ENCODE peak calls at places on chromosomes 4 and X, in eight cellular contexts. O, R, X, Z, K, A, E and C are unnamed samples.

GRCh38 chrX:51144828-51145442 is 187.7 kb upstream of the NUDT10 start:
- DNase-seq in R (no peak), Z (peak; percentile 53), X (no peak), E (peak; percentile 25), A (peak; percentile 34), O (no peak), K (peak; percentile 37), C (no peak)

GRCh38 chrX:20063716-20064351 is 52.9 kb downstream of the MAP7D2 start:
- DNase-seq in K (peak; percentile 48), E (no peak), X (no peak), A (no peak), O (no peak), Z (peak; percentile 25), R (no peak), C (no peak)

GRCh38 chr4:89307446-89308160 is at the start of gene GPRIN3:
- DNase-seq in R (no peak), X (peak; percentile 67), A (peak; percentile 65), K (peak; percentile 70), O (peak; percentile 43), E (peak; percentile 21), Z (peak; percentile 65), C (peak; percentile 82)

GRCh38 chrX:41789374-41789773 is 65.4 kb downstream of the GPR82 start:
- DNase-seq in R (no peak), O (no peak), K (no peak), X (no peak), E (peak; percentile 17), Z (no peak), A (no peak), C (no peak)

GRCh38 chr4:103424853-103425252 is 226.7 kb upstream of the CENPE start:
- DNase-seq in A (no peak), E (no peak), R (no peak), O (no peak), K (peak; percentile 2), Z (no peak), X (no peak), C (no peak)

GRCh38 chrX:47093248-47093647 is 15.0 kb downstream of the RGN start:
- DNase-seq in K (peak; percentile 57), Z (peak; percentile 45), A (peak; percentile 56), X (no peak), R (no peak), O (no peak), E (peak; percentile 65), C (no peak)

GRCh38 chrX:23826653-23827052 is 43.7 kb downstream of the SAT1 start:
- DNase-seq in X (no peak), E (no peak), Z (no peak), K (no peak), R (no peak), A (no peak), O (no peak), C (no peak)

GRCh38 chr4:141388483-141388882 is 167.8 kb downstream of the ZNF330 start:
- DNase-seq in O (no peak), X (no peak), E (peak; percentile 58), R (no peak), A (no peak), Z (no peak), K (peak; percentile 80), C (no peak)

GRCh38 chrX:7088968-7089615 is 58.4 kb upstream of the STS start:
- DNase-seq in K (no peak), A (peak; percentile 27), R (no peak), E (no peak), O (peak; percentile 9), X (no peak), Z (peak; percentile 35), C (no peak)

GRCh38 chrX:130014770-130015169 is 32.3 kb downstream of the BCORL1 start:
- DNase-seq in Z (no peak), K (no peak), E (no peak), O (no peak), R (no peak), X (no peak), A (no peak), C (no peak)

GRCh38 chrX:38347136-38347535 is 5.3 kb upstream of the OTC start:
- DNase-seq in O (no peak), Z (peak; percentile 2), X (no peak), R (no peak), A (no peak), E (peak; percentile 36), K (peak; percentile 82), C (no peak)

GRCh38 chrX:25052798-25053534 is 37.2 kb upstream of the ARX start:
- DNase-seq in Z (no peak), A (no peak), O (no peak), X (no peak), K (no peak), R (no peak), E (no peak), C (no peak)

GRCh38 chr4:113502476-113502875 is 259.1 kb downstream of the CAMK2D start:
- DNase-seq in E (peak; percentile 51), Z (no peak), K (peak; percentile 58), O (no peak), A (no peak), X (no peak), R (no peak), C (no peak)

GRCh38 chr4:123746981-123747380 is 350.4 kb downstream of the SPRY1 start:
- DNase-seq in Z (no peak), R (no peak), E (peak; percentile 10), X (no peak), K (no peak), A (no peak), O (no peak), C (no peak)

GRCh38 chr4:78870056-78870455 is 69.2 kb downstream of the PAQR3 start:
- DNase-seq in E (no peak), K (peak; percentile 29), A (no peak), O (no peak), R (no peak), X (no peak), Z (no peak), C (no peak)

GRCh38 chrX:11386001-11386523 is 92.8 kb downstream of the AMELX start:
- DNase-seq in A (no peak), K (peak; percentile 68), X (no peak), E (peak; percentile 85), O (no peak), Z (no peak), R (no peak), C (peak; percentile 25)

GRCh38 chrX:29269390-29269789 is 682.1 kb downstream of the IL1RAPL1 start:
- DNase-seq in R (no peak), E (no peak), X (no peak), O (no peak), Z (no peak), K (no peak), A (no peak), C (no peak)

GRCh38 chr4:8224596-8225289 is 25.7 kb downstream of the SH3TC1 start:
- DNase-seq in R (no peak), E (no peak), A (no peak), K (no peak), O (no peak), Z (no peak), X (no peak), C (no peak)

GRCh38 chr4:8227201-8227770 is 28.2 kb downstream of the SH3TC1 start:
- DNase-seq in K (no peak), A (no peak), Z (no peak), X (no peak), R (no peak), O (no peak), E (no peak), C (peak; percentile 76)

GRCh38 chr4:8227771-8228318 is 28.8 kb downstream of the SH3TC1 start:
- DNase-seq in Z (no peak), R (no peak), O (no peak), K (no peak), X (no peak), E (no peak), A (no peak), C (no peak)

GRCh38 chr4:8225290-8225625 is 26.2 kb downstream of the SH3TC1 start:
- DNase-seq in A (no peak), O (no peak), R (no peak), X (no peak), K (no peak), Z (no peak), E (no peak), C (no peak)

GRCh38 chr4:8225704-8226443 is 26.8 kb downstream of the SH3TC1 start:
- DNase-seq in O (no peak), R (no peak), Z (no peak), X (no peak), K (no peak), A (no peak), E (no peak), C (no peak)
- H3K4me3 ChIP-seq in O (no peak overlapping the region), R (no peak overlapping the region), Z (no peak overlapping the region), X (no peak overlapping the region), K (no peak overlapping the region), A (no peak overlapping the region), E (no peak overlapping the region), C (no peak overlapping the region)

GRCh38 chr4:143282170-143282760 is 54.4 kb upstream of the GAB1 start:
- DNase-seq in K (no peak), A (no peak), X (no peak), Z (no peak), E (peak; percentile 50), O (no peak), R (no peak), C (no peak)

GRCh38 chr4:143289370-143289769 is 47.3 kb upstream of the GAB1 start:
- DNase-seq in Z (no peak), K (no peak), A (no peak), E (no peak), O (no peak), X (no peak), R (no peak), C (no peak)

GRCh38 chr4:143286733-143287570 is 49.7 kb upstream of the GAB1 start:
- DNase-seq in Z (no peak), X (no peak), K (peak; percentile 83), E (peak; percentile 64), O (no peak), A (peak; percentile 40), R (no peak), C (no peak)

GRCh38 chr4:143287571-143287923 is 49.1 kb upstream of the GAB1 start:
- DNase-seq in A (no peak), R (no peak), O (no peak), K (no peak), X (no peak), E (no peak), Z (no peak), C (no peak)

GRCh38 chr4:143286058-143286457 is 50.6 kb upstream of the GAB1 start:
- DNase-seq in R (no peak), E (no peak), O (no peak), A (no peak), K (peak; percentile 20), Z (no peak), X (no peak), C (no peak)
- H3K27ac ChIP-seq in R (peak overlapping the region; percentile 61), E (peak overlapping the region; percentile 16), O (no peak overlapping the region), A (no peak overlapping the region), K (peak overlapping the region; percentile 83), Z (no peak overlapping the region), X (peak overlapping the region; percentile 77), C (peak overlapping the region; percentile 42)

DNA sequence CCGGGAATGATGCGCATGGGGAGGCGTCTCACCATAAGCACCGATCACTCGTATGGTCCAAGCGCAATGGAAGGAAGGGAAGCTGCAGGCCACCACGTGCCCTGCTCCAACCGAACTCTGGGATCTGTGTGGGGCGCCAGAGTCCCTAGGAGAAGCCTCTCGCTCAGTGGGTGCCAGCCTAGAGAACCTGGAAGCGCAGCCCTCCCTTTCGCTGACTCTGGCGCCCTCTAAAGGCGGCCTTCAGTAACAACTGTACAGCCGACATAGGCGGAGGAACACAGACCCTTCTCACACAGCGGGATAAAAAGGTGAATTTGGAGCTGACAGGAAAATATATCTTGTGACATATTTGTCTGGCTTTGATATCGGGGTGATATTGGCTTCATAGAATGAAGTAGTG is 76.0 kb downstream of the INTS6L start:
- DNase-seq in E (peak; percentile 34), R (no peak), K (peak; percentile 59), Z (peak; percentile 38), O (no peak), X (peak; percentile 18), A (peak; percentile 34), C (peak; percentile 22)
- H3K4me3 ChIP-seq in E (no peak overlapping the region), R (no peak overlapping the region), K (no peak overlapping the region), Z (no peak overlapping the region), O (no peak overlapping the region), X (no peak overlapping the region), A (no peak overlapping the region), C (no peak overlapping the region)

GRCh38 chr4:122703868-122704267 is 28.6 kb upstream of the BBS12 start:
- DNase-seq in R (no peak), Z (no peak), A (no peak), X (no peak), O (no peak), K (peak; percentile 26), E (no peak), C (no peak)
- H3K27ac ChIP-seq in R (no peak overlapping the region), Z (no peak overlapping the region), A (no peak overlapping the region), X (no peak overlapping the region), O (no peak overlapping the region), K (no peak overlapping the region), E (no peak overlapping the region), C (no peak overlapping the region)